ENCODE peak calls at places on chromosomes 4 and X, in five cellular contexts. M is dorsolateral prefrontal cortex; L is psoas muscle; X is left colon; Z is CD8-positive, alpha-beta memory T cell. D is an unnamed sample.
A peak's percentile ranks its signal among the peaks of the same experiment; 100 is the strongest.

GRCh38 chrX:5726246-5726645 is 502.4 kb downstream of the NLGN4X start:
- DNase-seq in M (no peak), L (no peak), X (no peak), Z (no peak), D (no peak)

GRCh38 chr4:31234494-31234893 is 514.3 kb downstream of the PCDH7 start:
- DNase-seq in M (no peak), L (no peak), X (no peak), Z (no peak), D (no peak)

GRCh38 chr4:118997601-118998000 is 108.9 kb downstream of the SYNPO2 start:
- DNase-seq in M (no peak), L (no peak), X (no peak), Z (no peak), D (no peak)

GRCh38 chrX:108165349-108166111 is 74.0 kb downstream of the ATG4A start:
- DNase-seq in M (no peak), L (no peak), X (peak; percentile 16), Z (no peak), D (peak; percentile 32)

GRCh38 chrX:95884196-95884595 is 800.4 kb upstream of the DIAPH2 start:
- DNase-seq in M (no peak), L (no peak), X (no peak), Z (no peak), D (no peak)

GRCh38 chrX:154459843-154460242 is 1.8 kb downstream of the PLXNA3 start:
- DNase-seq in M (no peak), L (no peak), X (no peak), Z (no peak), D (no peak)

GRCh38 chr4:173057442-173057841 is 111.2 kb upstream of the GALNT7 start:
- DNase-seq in M (no peak), L (no peak), X (no peak), Z (no peak), D (no peak)

GRCh38 chr4:182975806-182976205 is 58.6 kb upstream of the DCTD start:
- DNase-seq in M (no peak), L (no peak), X (no peak), Z (no peak), D (no peak)

GRCh38 chr4:104490096-104490769 is 4.5 kb downstream of the CXXC4 start:
- DNase-seq in M (peak; percentile 26), L (no peak), X (peak; percentile 45), Z (no peak), D (no peak)

GRCh38 chr4:156473175-156473574 is 498.4 kb downstream of the PDGFC start:
- DNase-seq in M (no peak), L (no peak), X (no peak), Z (no peak), D (no peak)

GRCh38 chr4:101418055-101418454 is 70.7 kb upstream of the PPP3CA start:
- DNase-seq in M (no peak), L (no peak), X (peak; percentile 21), Z (peak; percentile 38), D (no peak)

GRCh38 chrX:46577116-46578005 is 3.8 kb downstream of the CHST7 start:
- DNase-seq in M (no peak), L (no peak), X (no peak), Z (no peak), D (no peak)

GRCh38 chr4:113043591-113043990 is 5.9 kb upstream of the ANK2 start:
- DNase-seq in M (no peak), L (no peak), X (no peak), Z (no peak), D (no peak)

GRCh38 chr4:122854860-122855259 is 28.2 kb downstream of the FGF2 start:
- DNase-seq in M (peak; percentile 22), L (no peak), X (no peak), Z (no peak), D (no peak)

GRCh38 chr4:26307027-26307426 is 13.8 kb upstream of the RBPJ start:
- DNase-seq in M (no peak), L (no peak), X (no peak), Z (no peak), D (no peak)

GRCh38 chr4:1375051-1375721 is 28.2 kb downstream of the UVSSA start:
- DNase-seq in M (no peak), L (no peak), X (peak; percentile 1), Z (no peak), D (no peak)

GRCh38 chrX:13078739-13079444 is 34.5 kb upstream of the FAM9C start:
- DNase-seq in M (no peak), L (peak; percentile 54), X (peak; percentile 48), Z (no peak), D (peak; percentile 48)

GRCh38 chr4:25401066-25401465 is 24.0 kb downstream of the ANAPC4 start:
- DNase-seq in M (no peak), L (no peak), X (no peak), Z (no peak), D (no peak)

GRCh38 chrX:129930941-129931410 is 25.0 kb downstream of the UTP14A start:
- DNase-seq in M (no peak), L (no peak), X (no peak), Z (no peak), D (no peak)

GRCh38 chr4:59855630-59856352 is 1344.3 kb upstream of the ADGRL3 start:
- DNase-seq in M (no peak), L (no peak), X (no peak), Z (no peak), D (no peak)

GRCh38 chr4:152369203-152369902 is 166.5 kb downstream of the FBXW7 start:
- DNase-seq in M (no peak), L (no peak), X (no peak), Z (no peak), D (no peak)

GRCh38 chrX:39756086-39756883 is 341.5 kb downstream of the BCOR start:
- DNase-seq in M (no peak), L (peak; percentile 63), X (no peak), Z (no peak), D (no peak)

GRCh38 chr4:100190643-100191600 is 654 bp upstream of the DDIT4L start:
- DNase-seq in M (no peak), L (peak; percentile 50), X (no peak), Z (no peak), D (no peak)

GRCh38 chrX:72360326-72360725 is 54.6 kb upstream of the CITED1 start:
- DNase-seq in M (no peak), L (no peak), X (no peak), Z (no peak), D (no peak)